ENCODE peak calls at places on chromosomes 2 and 18, in ten cellular contexts. Z is neural crest cell, L is adrenal gland, G is sigmoid colon, T is omental fat pad, I is HFFc6, M is colonic mucosa, W is HL-60, R is AG09319, P is GM12865. B is an unnamed sample.

GRCh38 chr2:129180124-129180716 is 799.2 kb upstream of the RAB6C start:
- DNase-seq in Z (no peak), L (no peak), G (no peak), T (no peak), I (no peak), M (no peak), W (no peak), R (no peak), P (no peak), B (no peak)

GRCh38 chr2:3301001-3301400 is 76.6 kb downstream of the EIPR1 start:
- DNase-seq in Z (no peak), L (no peak), G (peak), T (no peak), I (no peak), M (no peak), W (no peak), R (no peak), P (no peak), B (no peak)

GRCh38 chr2:173427887-173428683 is 73.4 kb downstream of the CDCA7 start:
- DNase-seq in Z (no peak), L (no peak), G (no peak), T (no peak), I (no peak), M (no peak), W (no peak), R (no peak), P (no peak), B (no peak)

GRCh38 chr2:118969734-118970395 is 27.9 kb downstream of the MARCO start:
- DNase-seq in Z (no peak), L (no peak), G (no peak), T (no peak), I (no peak), M (no peak), W (no peak), R (no peak), P (no peak), B (no peak)

GRCh38 chr18:80173060-80173459 is 64.0 kb downstream of the ADNP2 start:
- DNase-seq in Z (no peak), L (no peak), G (no peak), T (no peak), I (no peak), M (no peak), W (no peak), R (no peak), P (no peak), B (no peak)

GRCh38 chr2:241000831-241001321 is 2.5 kb downstream of the SNED1 start:
- DNase-seq in Z (no peak), L (peak), G (peak), T (no peak), I (no peak), M (no peak), W (no peak), R (no peak), P (no peak), B (no peak)

GRCh38 chr2:19577668-19578067 is 219.2 kb upstream of the OSR1 start:
- DNase-seq in Z (no peak), L (no peak), G (no peak), T (no peak), I (peak), M (no peak), W (no peak), R (no peak), P (no peak), B (no peak)

GRCh38 chr2:102297891-102298290 is 13.5 kb upstream of the IL1RL1 start:
- DNase-seq in Z (no peak), L (no peak), G (no peak), T (no peak), I (no peak), M (no peak), W (no peak), R (no peak), P (no peak), B (no peak)

GRCh38 chr2:221203138-221203537 is 369.0 kb downstream of the EPHA4 start:
- DNase-seq in Z (no peak), L (no peak), G (no peak), T (no peak), I (no peak), M (no peak), W (no peak), R (no peak), P (peak), B (peak)

GRCh38 chr2:219175928-219176817 is 552 bp downstream of the CNPPD1 start:
- DNase-seq in Z (no peak), L (peak), G (peak), T (peak), I (peak), M (peak), W (no peak), R (no peak), P (peak), B (peak)

GRCh38 chr2:129193961-129194360 is 785.5 kb upstream of the RAB6C start:
- DNase-seq in Z (no peak), L (no peak), G (no peak), T (no peak), I (no peak), M (no peak), W (no peak), R (no peak), P (no peak), B (peak)

GRCh38 chr18:79798346-79798998 is 734 bp downstream of the KCNG2 start:
- DNase-seq in Z (no peak), L (no peak), G (peak), T (no peak), I (no peak), M (no peak), W (no peak), R (no peak), P (no peak), B (no peak)

GRCh38 chr2:134944975-134945374 is 26.4 kb downstream of the CCNT2 start:
- DNase-seq in Z (no peak), L (no peak), G (no peak), T (no peak), I (no peak), M (no peak), W (no peak), R (no peak), P (no peak), B (no peak)

GRCh38 chr2:239196474-239197021 is 204.3 kb downstream of the HDAC4 start:
- DNase-seq in Z (no peak), L (peak), G (peak), T (no peak), I (no peak), M (no peak), W (no peak), R (no peak), P (no peak), B (no peak)

GRCh38 chr2:113965644-113966043 is 75.8 kb downstream of the ACTR3 start:
- DNase-seq in Z (peak), L (no peak), G (no peak), T (no peak), I (peak), M (peak), W (peak), R (no peak), P (peak), B (peak)

GRCh38 chr2:120771111-120771555 is 35.5 kb downstream of the GLI2 start:
- DNase-seq in Z (no peak), L (no peak), G (no peak), T (no peak), I (no peak), M (no peak), W (no peak), R (no peak), P (no peak), B (no peak)

GRCh38 chr18:74242451-74243096 is 49.2 kb downstream of the CYB5A start:
- DNase-seq in Z (no peak), L (no peak), G (no peak), T (no peak), I (no peak), M (peak), W (no peak), R (no peak), P (no peak), B (no peak)

GRCh38 chr2:112623913-112624777 is 21.6 kb upstream of the SLC20A1 start:
- DNase-seq in Z (no peak), L (no peak), G (peak), T (peak), I (peak), M (peak), W (peak), R (no peak), P (peak), B (no peak)

GRCh38 chr2:47022399-47022798 is 106.8 kb upstream of the MCFD2 start:
- DNase-seq in Z (no peak), L (no peak), G (no peak), T (no peak), I (no peak), M (no peak), W (no peak), R (no peak), P (no peak), B (no peak)

GRCh38 chr2:110994250-110994961 is 126.3 kb upstream of the BCL2L11 start:
- DNase-seq in Z (no peak), L (no peak), G (no peak), T (no peak), I (no peak), M (no peak), W (peak), R (no peak), P (no peak), B (peak)

GRCh38 chr2:206585335-206585734 is 57.0 kb upstream of the FAM237A start:
- DNase-seq in Z (no peak), L (no peak), G (no peak), T (no peak), I (no peak), M (no peak), W (no peak), R (no peak), P (no peak), B (no peak)

GRCh38 chr2:24914713-24915112 is 5.3 kb downstream of the ADCY3 start:
- DNase-seq in Z (no peak), L (no peak), G (no peak), T (no peak), I (no peak), M (no peak), W (no peak), R (no peak), P (no peak), B (no peak)

GRCh38 chr2:195316485-195316884 is 340.5 kb upstream of the SLC39A10 start:
- DNase-seq in Z (no peak), L (no peak), G (no peak), T (no peak), I (no peak), M (no peak), W (no peak), R (no peak), P (no peak), B (no peak)

GRCh38 chr2:65367517-65367916 is 64.9 kb downstream of the SPRED2 start:
- DNase-seq in Z (no peak), L (peak), G (peak), T (no peak), I (peak), M (no peak), W (peak), R (peak), P (no peak), B (no peak)

GRCh38 chr2:230942920-230943896 is 18.2 kb upstream of the GPR55 start:
- DNase-seq in Z (no peak), L (no peak), G (no peak), T (no peak), I (no peak), M (no peak), W (peak), R (no peak), P (peak), B (no peak)

GRCh38 chr2:171878481-171878993 is 15.5 kb downstream of the SLC25A12 start:
- DNase-seq in Z (no peak), L (no peak), G (no peak), T (no peak), I (peak), M (no peak), W (no peak), R (peak), P (peak), B (no peak)

GRCh38 chr2:181813963-181814565 is 77.5 kb upstream of the ITPRID2 start:
- DNase-seq in Z (no peak), L (no peak), G (no peak), T (no peak), I (peak), M (no peak), W (peak), R (no peak), P (no peak), B (no peak)

GRCh38 chr2:15172825-15173224 is 388.3 kb downstream of the NBAS start:
- DNase-seq in Z (no peak), L (no peak), G (no peak), T (no peak), I (no peak), M (no peak), W (no peak), R (no peak), P (no peak), B (no peak)

GRCh38 chr18:30903566-30903965 is 139.0 kb downstream of the DSC3 start:
- DNase-seq in Z (no peak), L (no peak), G (no peak), T (no peak), I (no peak), M (no peak), W (no peak), R (no peak), P (peak), B (no peak)

GRCh38 chr2:204360218-204361007 is 184.9 kb upstream of the PARD3B start:
- DNase-seq in Z (no peak), L (no peak), G (no peak), T (no peak), I (no peak), M (no peak), W (no peak), R (no peak), P (no peak), B (no peak)
- TF ChIP-seq CTCF in Z (no peak), L (no peak), G (no peak), T (no peak), I (no peak), M (no peak), W (no peak), R (no peak), P (no peak), B (no peak)

GRCh38 chr2:136796339-136796738 is 31.0 kb downstream of the THSD7B start:
- DNase-seq in Z (no peak), L (no peak), G (no peak), T (no peak), I (no peak), M (no peak), W (no peak), R (no peak), P (no peak), B (no peak)
- TF ChIP-seq CTCF in Z (peak), L (no peak), G (no peak), T (no peak), I (peak), M (no peak), W (no peak), R (no peak), P (peak), B (peak)

DNA sequence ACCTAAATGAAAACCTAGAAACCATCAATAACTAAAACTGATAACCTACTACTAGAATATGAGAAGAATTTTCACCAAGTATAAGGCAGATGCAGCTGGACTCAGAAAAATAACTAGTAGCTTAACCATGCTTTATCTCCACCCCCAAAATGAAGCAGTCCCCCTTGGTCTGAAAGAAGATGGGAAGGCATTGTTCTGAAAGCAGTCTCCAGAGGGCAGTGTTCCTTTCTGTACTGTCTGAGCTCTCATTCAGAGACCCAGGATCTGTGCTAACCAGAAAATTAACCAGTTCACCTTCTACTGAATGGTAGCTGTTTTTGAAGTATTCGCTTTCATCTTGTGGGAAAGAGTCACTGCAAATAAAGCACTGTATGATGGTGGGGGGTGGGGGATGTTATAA is 273.0 kb downstream of the PDE11A start:
- DNase-seq in Z (peak), L (no peak), G (no peak), T (no peak), I (peak), M (peak), W (no peak), R (no peak), P (peak), B (peak)
- TF ChIP-seq CTCF in Z (peak), L (peak), G (peak), T (no peak), I (peak), M (peak), W (no peak), R (peak), P (peak), B (peak)

DNA sequence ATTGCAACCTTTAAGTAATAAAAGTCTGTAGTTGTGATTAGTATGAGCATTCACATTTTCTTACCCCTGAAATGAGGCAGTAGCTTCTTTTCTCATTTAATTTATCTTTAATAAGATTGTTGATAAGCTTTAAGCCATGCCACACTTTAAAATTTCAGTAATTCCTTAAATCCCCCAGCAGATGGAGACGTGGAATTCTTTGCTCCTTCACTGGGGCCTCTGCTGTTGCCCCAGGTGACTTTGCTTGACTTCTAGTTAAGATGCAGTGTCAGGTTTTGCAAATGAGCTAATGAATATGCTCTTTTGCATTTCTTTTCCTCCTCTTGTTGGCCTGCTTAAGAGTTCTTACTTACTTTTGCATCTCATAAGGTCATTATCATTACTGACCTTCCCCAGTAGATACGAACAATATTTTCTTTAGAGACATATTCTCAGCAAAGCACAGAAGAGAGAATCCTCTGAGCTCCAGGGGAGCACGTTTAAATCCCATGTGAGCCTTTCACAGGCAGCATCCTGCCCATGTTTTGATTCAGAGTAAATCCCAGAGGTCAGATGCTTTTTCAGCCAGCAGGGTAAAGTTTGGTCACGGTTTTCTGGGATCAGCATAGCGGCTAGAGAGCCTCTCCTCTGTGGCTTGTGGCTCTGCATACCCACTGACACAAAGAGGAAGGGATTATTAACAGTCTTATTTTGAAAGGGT is 222.9 kb downstream of the PTPRM start:
- DNase-seq in Z (no peak), L (no peak), G (no peak), T (no peak), I (peak), M (no peak), W (no peak), R (peak), P (no peak), B (no peak)
- TF ChIP-seq CTCF in Z (peak), L (peak), G (peak), T (no peak), I (peak), M (peak), W (no peak), R (peak), P (peak), B (peak)

GRCh38 chr18:11043694-11044093 is 105.7 kb downstream of the PIEZO2 start:
- DNase-seq in Z (no peak), L (no peak), G (no peak), T (no peak), I (no peak), M (no peak), W (no peak), R (no peak), P (no peak), B (no peak)

GRCh38 chr18:11037841-11038240 is 111.5 kb downstream of the PIEZO2 start:
- DNase-seq in Z (no peak), L (no peak), G (no peak), T (no peak), I (no peak), M (no peak), W (no peak), R (no peak), P (no peak), B (no peak)

GRCh38 chr18:11040359-11040758 is 109.0 kb downstream of the PIEZO2 start:
- DNase-seq in Z (no peak), L (no peak), G (no peak), T (no peak), I (no peak), M (no peak), W (no peak), R (no peak), P (no peak), B (no peak)

GRCh38 chr18:11042247-11042646 is 107.1 kb downstream of the PIEZO2 start:
- DNase-seq in Z (no peak), L (no peak), G (no peak), T (no peak), I (no peak), M (no peak), W (no peak), R (no peak), P (no peak), B (no peak)

DNA sequence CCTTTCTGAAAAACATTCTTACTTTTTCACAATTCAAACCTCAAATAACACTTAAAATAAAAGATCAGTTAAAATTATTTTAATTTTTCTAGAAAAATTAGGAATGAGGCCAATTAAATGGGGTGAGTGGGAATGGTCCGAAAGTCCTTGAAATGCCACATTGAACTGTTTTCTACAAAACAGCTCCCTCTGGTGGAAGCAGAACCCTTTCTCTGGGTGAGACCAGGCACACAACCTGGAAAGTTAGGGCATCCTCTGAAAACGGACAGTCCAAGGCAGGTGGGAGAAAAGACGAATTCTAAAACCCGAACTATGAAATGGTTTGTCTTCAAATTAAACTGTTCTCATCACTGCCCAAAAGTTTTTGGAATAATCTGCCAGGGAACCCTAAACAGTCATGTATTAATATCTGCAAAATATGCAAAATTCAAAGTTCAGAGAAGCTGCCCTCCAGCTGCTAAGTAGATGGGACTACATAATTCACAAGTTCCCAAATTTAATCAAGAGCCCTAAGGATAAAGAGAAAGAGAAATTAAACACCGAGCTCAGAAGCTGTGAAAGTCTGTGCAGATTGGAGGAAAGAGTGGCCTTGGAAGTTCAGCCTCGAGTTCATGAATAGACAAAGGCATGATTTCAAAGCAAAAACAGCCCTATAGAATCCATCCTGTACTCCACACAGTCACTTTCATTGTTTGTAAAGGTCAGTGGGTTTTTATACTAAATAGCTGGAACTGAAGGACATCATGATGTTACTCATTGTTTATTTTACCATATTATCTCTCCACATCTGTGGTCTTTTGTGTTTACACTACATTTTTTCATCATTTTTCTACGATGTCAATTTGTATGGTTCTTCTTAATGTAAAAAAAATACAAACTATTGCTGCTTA is 108.3 kb downstream of the PIEZO2 start:
- DNase-seq in Z (peak), L (peak), G (no peak), T (no peak), I (peak), M (peak), W (peak), R (peak), P (peak), B (peak)
- TF ChIP-seq CTCF in Z (peak), L (peak), G (peak), T (no peak), I (peak), M (peak), W (peak), R (peak), P (peak), B (peak)

DNA sequence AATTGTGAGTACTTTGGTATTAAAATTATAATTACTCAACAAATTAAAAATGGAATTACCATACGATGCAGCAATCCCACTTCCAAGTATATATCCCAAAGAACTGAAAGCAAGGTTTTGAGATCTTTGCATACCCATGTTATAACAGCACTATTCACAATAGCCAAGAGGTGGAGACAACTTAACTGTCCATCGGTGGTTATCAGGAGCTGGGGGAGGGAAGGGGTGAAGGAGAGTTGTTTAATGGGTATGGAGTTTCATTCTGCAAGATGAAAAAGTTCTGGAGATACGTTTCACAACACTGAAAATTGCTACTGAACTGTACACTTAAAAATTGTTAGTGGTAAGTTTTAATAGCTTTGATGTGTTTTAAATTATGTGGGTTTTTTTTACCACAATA is 25.7 kb downstream of the RAB10 start:
- DNase-seq in Z (no peak), L (no peak), G (no peak), T (no peak), I (no peak), M (no peak), W (no peak), R (no peak), P (no peak), B (no peak)
- TF ChIP-seq CTCF in Z (no peak), L (no peak), G (no peak), T (no peak), I (peak), M (no peak), W (no peak), R (no peak), P (no peak), B (no peak)

B was measured in OCI-LY7.